ENCODE peak calls at places on chromosomes 2 and 18, in five cellular contexts. One of them, this sample, is unnamed.
A peak's percentile ranks its signal among the peaks of the same experiment; 100 is the strongest.

GRCh38 chr2:168278424-168278888 is 31.1 kb upstream of the STK39 start:
- DNase-seq in RWPE2: peak; percentile 69
- DNase-seq in left ventricle myocardium inferior: no peak
- DNase-seq in astrocyte of the spinal cord: peak; percentile 78
- DNase-seq in A549: no peak
- DNase-seq in this sample: peak; percentile 49

GRCh38 chr2:75068546-75068945 is 110.1 kb downstream of the POLE4 start:
- DNase-seq in left ventricle myocardium inferior: no peak
- DNase-seq in astrocyte of the spinal cord: no peak
- DNase-seq in A549: no peak
- DNase-seq in RWPE2: no peak
- DNase-seq in this sample: no peak

GRCh38 chr2:215218587-215219577 is 80.5 kb upstream of the ABCA12 start:
- DNase-seq in A549: no peak
- DNase-seq in left ventricle myocardium inferior: no peak
- DNase-seq in astrocyte of the spinal cord: no peak
- DNase-seq in RWPE2: no peak
- DNase-seq in this sample: peak; percentile 2

GRCh38 chr2:227881866-227882517 is 10.6 kb downstream of the DAW1 start:
- DNase-seq in RWPE2: no peak
- DNase-seq in left ventricle myocardium inferior: no peak
- DNase-seq in astrocyte of the spinal cord: peak; percentile 28
- DNase-seq in A549: no peak
- DNase-seq in this sample: peak; percentile 46

GRCh38 chr2:138059487-138059886 is 95.2 kb downstream of the HNMT start:
- DNase-seq in astrocyte of the spinal cord: peak; percentile 31
- DNase-seq in RWPE2: no peak
- DNase-seq in left ventricle myocardium inferior: no peak
- DNase-seq in A549: peak; percentile 45
- DNase-seq in this sample: no peak

GRCh38 chr2:8882094-8882493 is 44.7 kb upstream of the KIDINS220 start:
- DNase-seq in left ventricle myocardium inferior: no peak
- DNase-seq in astrocyte of the spinal cord: peak; percentile 12
- DNase-seq in A549: peak; percentile 55
- DNase-seq in RWPE2: no peak
- DNase-seq in this sample: peak; percentile 7

GRCh38 chr2:172427990-172428840 is 829 bp downstream of the ITGA6 start:
- DNase-seq in left ventricle myocardium inferior: peak; percentile 48
- DNase-seq in A549: peak; percentile 57
- DNase-seq in astrocyte of the spinal cord: peak; percentile 37
- DNase-seq in RWPE2: no peak
- DNase-seq in this sample: no peak

GRCh38 chr18:23560186-23560585 is 26.1 kb downstream of the NPC1 start:
- DNase-seq in left ventricle myocardium inferior: no peak
- DNase-seq in RWPE2: no peak
- DNase-seq in astrocyte of the spinal cord: no peak
- DNase-seq in A549: no peak
- DNase-seq in this sample: no peak

GRCh38 chr18:76699923-76700322 is 122.4 kb upstream of the ZNF236 start:
- DNase-seq in astrocyte of the spinal cord: no peak
- DNase-seq in RWPE2: no peak
- DNase-seq in left ventricle myocardium inferior: no peak
- DNase-seq in A549: no peak
- DNase-seq in this sample: no peak

GRCh38 chr18:63970803-63971191 is 916 bp downstream of the SERPINB8 start:
- DNase-seq in astrocyte of the spinal cord: no peak
- DNase-seq in RWPE2: peak; percentile 70
- DNase-seq in A549: no peak
- DNase-seq in left ventricle myocardium inferior: peak; percentile 41
- DNase-seq in this sample: peak; percentile 69

GRCh38 chr18:55318864-55319516 is 269.0 kb downstream of the TCF4 start:
- DNase-seq in left ventricle myocardium inferior: no peak
- DNase-seq in RWPE2: no peak
- DNase-seq in A549: no peak
- DNase-seq in astrocyte of the spinal cord: peak; percentile 52
- DNase-seq in this sample: peak; percentile 42

GRCh38 chr2:219803294-219803693 is 175.9 kb downstream of the SLC4A3 start:
- DNase-seq in A549: no peak
- DNase-seq in astrocyte of the spinal cord: peak; percentile 72
- DNase-seq in RWPE2: no peak
- DNase-seq in left ventricle myocardium inferior: no peak
- DNase-seq in this sample: peak; percentile 4

GRCh38 chr18:7577706-7578105 is 10.6 kb downstream of the PTPRM start:
- DNase-seq in left ventricle myocardium inferior: no peak
- DNase-seq in RWPE2: no peak
- DNase-seq in astrocyte of the spinal cord: peak; percentile 77
- DNase-seq in A549: peak; percentile 39
- DNase-seq in this sample: peak; percentile 77

GRCh38 chr2:201255468-201255867 is 4.9 kb upstream of the CASP8 start:
- DNase-seq in astrocyte of the spinal cord: no peak
- DNase-seq in A549: no peak
- DNase-seq in left ventricle myocardium inferior: no peak
- DNase-seq in RWPE2: no peak
- DNase-seq in this sample: no peak

GRCh38 chr2:166314022-166314759 is 61.6 kb downstream of the SCN9A start:
- DNase-seq in left ventricle myocardium inferior: no peak
- DNase-seq in RWPE2: no peak
- DNase-seq in A549: peak; percentile 29
- DNase-seq in astrocyte of the spinal cord: peak; percentile 72
- DNase-seq in this sample: peak; percentile 86

GRCh38 chr2:176173679-176174381 is 14.6 kb upstream of the HOXD1 start:
- DNase-seq in RWPE2: no peak
- DNase-seq in left ventricle myocardium inferior: no peak
- DNase-seq in astrocyte of the spinal cord: no peak
- DNase-seq in A549: no peak
- DNase-seq in this sample: no peak
- TF ChIP-seq CTCF in RWPE2: no peak
- TF ChIP-seq CTCF in left ventricle myocardium inferior: no peak
- TF ChIP-seq CTCF in astrocyte of the spinal cord: no peak
- TF ChIP-seq CTCF in A549: no peak
- TF ChIP-seq CTCF in this sample: no peak

DNA sequence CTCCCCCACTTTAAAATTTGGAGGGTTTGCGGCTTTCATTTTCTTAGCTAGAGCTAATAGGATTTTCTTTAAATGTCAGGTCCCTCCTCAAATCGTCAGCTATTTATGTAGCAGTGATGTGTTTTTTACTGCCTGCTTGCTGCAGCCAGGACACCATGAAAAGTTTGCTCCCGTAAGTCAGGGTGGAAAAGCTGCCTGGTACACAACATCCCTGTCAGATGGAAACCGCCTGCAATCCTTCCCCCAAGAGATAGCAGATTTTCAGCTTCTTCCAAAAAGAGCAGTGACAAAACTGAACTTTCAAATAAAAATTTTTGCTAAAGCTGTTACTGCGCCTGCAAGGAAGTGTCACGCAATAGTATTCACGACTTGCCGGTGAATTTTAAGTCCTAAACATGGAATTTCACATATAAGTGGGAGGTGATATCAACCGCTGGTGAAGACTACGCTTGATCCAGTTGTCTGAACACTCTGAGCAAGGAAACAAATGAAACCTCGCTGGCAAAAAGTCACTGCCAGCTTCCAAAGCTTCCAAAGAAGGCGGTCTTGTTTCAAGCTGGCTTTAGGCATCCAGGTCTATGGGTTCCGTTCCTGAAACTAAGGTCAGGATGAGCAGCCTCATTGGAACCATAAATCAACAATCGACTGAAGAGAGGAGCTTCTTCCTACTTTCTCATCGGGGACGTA is 2.9 kb downstream of the COL6A3 start:
- DNase-seq in A549: no peak
- DNase-seq in RWPE2: no peak
- DNase-seq in left ventricle myocardium inferior: no peak
- DNase-seq in astrocyte of the spinal cord: no peak
- DNase-seq in this sample: peak; percentile 39
- H3K4me3 ChIP-seq in A549: no peak overlapping the region
- H3K4me3 ChIP-seq in RWPE2: no peak overlapping the region
- H3K4me3 ChIP-seq in left ventricle myocardium inferior: peak overlapping the region; percentile 62
- H3K4me3 ChIP-seq in astrocyte of the spinal cord: peak overlapping the region; percentile 73
- H3K4me3 ChIP-seq in this sample: peak overlapping the region; percentile 96

DNA sequence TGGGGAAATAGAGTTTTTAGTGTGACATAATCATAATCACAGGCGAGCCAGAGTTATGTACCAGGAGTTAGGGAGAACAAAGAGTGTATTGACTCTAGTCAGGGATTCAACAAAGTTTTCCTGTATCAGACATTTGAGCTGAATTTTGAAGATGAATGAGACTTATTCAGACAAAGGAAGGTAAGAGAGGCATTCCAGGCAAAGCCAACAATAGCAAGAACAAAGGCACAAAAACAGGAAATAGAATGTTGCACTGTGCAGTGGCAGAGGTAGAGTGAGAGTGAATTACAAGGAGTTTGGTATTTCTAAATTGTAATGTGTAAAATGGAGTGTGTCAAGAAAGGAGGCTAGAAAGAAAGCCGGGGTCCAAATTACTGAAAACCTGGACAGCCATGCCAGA is 156.2 kb downstream of the CCDC148 start:
- DNase-seq in RWPE2: no peak
- DNase-seq in astrocyte of the spinal cord: no peak
- DNase-seq in left ventricle myocardium inferior: no peak
- DNase-seq in A549: no peak
- DNase-seq in this sample: no peak
- TF ChIP-seq CTCF in RWPE2: no peak
- TF ChIP-seq CTCF in astrocyte of the spinal cord: no peak
- TF ChIP-seq CTCF in left ventricle myocardium inferior: no peak
- TF ChIP-seq CTCF in A549: no peak
- TF ChIP-seq CTCF in this sample: no peak

DNA sequence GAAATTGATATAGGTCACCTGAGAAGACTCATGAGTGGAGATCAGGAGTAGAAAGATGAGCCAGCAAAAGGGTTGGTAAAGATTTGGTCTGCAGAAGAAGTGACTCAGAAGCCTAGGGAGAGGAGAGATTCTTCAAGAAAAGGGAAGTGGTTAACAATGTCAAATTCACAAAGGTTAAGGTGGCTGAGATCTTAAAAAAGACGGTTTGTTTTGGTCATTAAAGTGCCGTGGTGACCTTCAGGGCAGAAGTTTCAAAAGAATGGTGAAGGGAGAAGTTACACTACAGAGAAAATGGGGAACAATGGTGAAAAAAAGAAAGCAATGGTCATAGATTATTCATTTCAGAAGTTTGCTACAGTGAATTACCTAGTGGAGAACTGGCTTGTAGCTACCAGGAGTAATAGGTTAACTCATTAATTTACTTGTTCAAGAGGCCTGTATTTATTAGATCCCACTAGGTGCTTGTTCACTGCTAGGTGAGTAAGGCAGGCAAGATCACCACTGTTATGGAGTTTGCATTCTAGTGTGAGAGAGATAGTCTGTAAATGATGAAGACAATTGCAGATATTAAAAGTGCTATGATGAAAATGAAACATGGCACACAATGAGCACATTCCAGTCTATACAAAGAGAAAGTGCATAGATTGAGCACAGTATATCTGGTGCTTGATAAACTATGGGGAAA is 43.0 kb downstream of the FBXO48 start:
- DNase-seq in RWPE2: no peak
- DNase-seq in left ventricle myocardium inferior: no peak
- DNase-seq in astrocyte of the spinal cord: no peak
- DNase-seq in A549: no peak
- DNase-seq in this sample: no peak
- H3K4me3 ChIP-seq in RWPE2: no peak overlapping the region
- H3K4me3 ChIP-seq in left ventricle myocardium inferior: no peak overlapping the region
- H3K4me3 ChIP-seq in astrocyte of the spinal cord: no peak overlapping the region
- H3K4me3 ChIP-seq in A549: no peak overlapping the region
- H3K4me3 ChIP-seq in this sample: no peak overlapping the region

GRCh38 chr2:222319576-222320440 is 21.0 kb upstream of the PAX3 start:
- DNase-seq in A549: peak; percentile 39
- DNase-seq in RWPE2: peak; percentile 42
- DNase-seq in left ventricle myocardium inferior: no peak
- DNase-seq in astrocyte of the spinal cord: no peak
- DNase-seq in this sample: peak; percentile 53

GRCh38 chr2:222320441-222321395 is 21.9 kb upstream of the PAX3 start:
- DNase-seq in RWPE2: peak; percentile 34
- DNase-seq in astrocyte of the spinal cord: peak; percentile 31
- DNase-seq in left ventricle myocardium inferior: peak; percentile 59
- DNase-seq in A549: no peak
- DNase-seq in this sample: no peak

GRCh38 chr2:222318026-222318711 is 19.4 kb upstream of the PAX3 start:
- DNase-seq in astrocyte of the spinal cord: peak; percentile 81
- DNase-seq in A549: peak; percentile 73
- DNase-seq in left ventricle myocardium inferior: peak; percentile 53
- DNase-seq in RWPE2: no peak
- DNase-seq in this sample: peak; percentile 51

GRCh38 chr2:222322241-222322640 is 23.4 kb upstream of the PAX3 start:
- DNase-seq in left ventricle myocardium inferior: no peak
- DNase-seq in A549: no peak
- DNase-seq in astrocyte of the spinal cord: no peak
- DNase-seq in RWPE2: no peak
- DNase-seq in this sample: no peak

DNA sequence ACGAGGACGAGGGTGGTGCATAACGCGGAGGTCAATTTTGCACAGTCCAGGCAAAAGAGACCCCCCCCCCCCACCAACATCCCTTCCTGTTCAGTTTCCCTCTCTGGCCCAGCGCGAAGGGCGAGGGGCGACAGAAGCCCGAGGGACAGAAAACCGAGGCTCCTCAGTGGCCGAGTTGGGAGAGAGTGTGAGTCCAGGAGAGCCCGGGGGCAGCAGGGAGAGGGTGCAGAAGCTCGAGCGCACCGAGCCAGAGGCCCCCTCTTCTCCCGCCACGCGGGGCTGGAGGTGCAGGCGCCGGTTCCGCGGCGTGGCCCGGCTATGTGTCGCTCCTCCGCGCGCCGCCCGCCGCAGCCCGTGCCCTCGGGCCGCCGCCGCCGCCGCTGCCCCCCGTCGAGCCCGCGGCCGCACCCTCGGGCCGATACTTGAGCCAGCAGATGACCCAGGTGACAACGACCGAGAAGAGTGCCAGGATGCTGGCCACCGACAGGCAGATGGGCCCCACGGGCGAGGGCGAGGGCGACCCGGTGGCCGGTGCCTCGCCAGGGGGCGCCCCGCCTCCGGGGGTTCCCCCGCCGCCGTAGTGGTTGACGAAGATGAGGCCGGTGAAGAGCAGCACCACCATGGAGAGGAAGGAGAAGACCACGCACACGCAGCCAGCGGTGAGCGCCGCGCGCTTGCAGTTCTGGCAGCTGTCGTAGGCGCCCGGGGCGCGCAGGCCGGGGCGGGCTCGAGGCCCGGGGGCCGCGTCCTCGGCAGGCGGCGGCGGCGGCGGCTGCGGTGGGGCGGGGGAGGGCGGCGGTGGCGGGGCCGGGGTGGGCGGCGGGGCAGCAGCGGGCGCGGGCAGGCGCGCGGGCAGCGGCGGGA is 20.1 kb upstream of the PAX3 start:
- DNase-seq in left ventricle myocardium inferior: peak; percentile 49
- DNase-seq in A549: peak; percentile 46
- DNase-seq in RWPE2: no peak
- DNase-seq in astrocyte of the spinal cord: no peak
- DNase-seq in this sample: peak; percentile 70
- TF ChIP-seq CTCF in left ventricle myocardium inferior: peak; percentile 58
- TF ChIP-seq CTCF in A549: peak; percentile 32
- TF ChIP-seq CTCF in RWPE2: no peak
- TF ChIP-seq CTCF in astrocyte of the spinal cord: peak; percentile 21
- TF ChIP-seq CTCF in this sample: peak; percentile 20